ENCODE peak calls at places on chromosomes 4 and X, in ten cellular contexts. J, D, T, X, N, O, S, W, R and Y are unnamed samples.

GRCh38 chr4:98609946-98610345 is 48.5 kb downstream of the TSPAN5 start:
- DNase-seq in J (no peak), D (no peak), T (no peak), X (no peak), N (no peak), O (no peak), S (no peak), W (no peak), R (no peak), Y (no peak)

GRCh38 chrX:133045986-133046385 is 50.9 kb downstream of the USP26 start:
- DNase-seq in J (no peak), D (no peak), T (no peak), X (no peak), N (no peak), O (peak), S (no peak), W (no peak), R (no peak), Y (no peak)

GRCh38 chrX:108020631-108021030 is 24.2 kb upstream of the VSIG1 start:
- DNase-seq in J (peak), D (no peak), T (no peak), X (no peak), N (no peak), O (peak), S (no peak), W (no peak), R (no peak), Y (peak)

GRCh38 chr4:10656420-10656819 is 28.1 kb downstream of the CLNK start:
- DNase-seq in J (no peak), D (no peak), T (no peak), X (no peak), N (no peak), O (no peak), S (no peak), W (no peak), R (no peak), Y (no peak)

GRCh38 chrX:3250946-3251345 is 95.5 kb downstream of the MXRA5 start:
- DNase-seq in J (no peak), D (no peak), T (no peak), X (no peak), N (no peak), O (no peak), S (no peak), W (no peak), R (no peak), Y (no peak)

GRCh38 chr4:7531640-7531994 is 96.9 kb upstream of the PSAPL1 start:
- DNase-seq in J (no peak), D (no peak), T (no peak), X (no peak), N (no peak), O (no peak), S (no peak), W (no peak), R (no peak), Y (no peak)

GRCh38 chrX:9420513-9420912 is 44.3 kb upstream of the TBL1X start:
- DNase-seq in J (no peak), D (no peak), T (no peak), X (no peak), N (no peak), O (no peak), S (no peak), W (no peak), R (no peak), Y (peak)

GRCh38 chrX:153643431-153644351 is 3.3 kb upstream of the DUSP9 start:
- DNase-seq in J (no peak), D (peak), T (no peak), X (no peak), N (no peak), O (peak), S (peak), W (no peak), R (peak), Y (peak)